ENCODE peak calls at places on chromosomes 6 and 20, in eight cellular contexts. V is GM20000, Y is foreskin fibroblast, W is foreskin keratinocyte, U is omental fat pad, P is WERI-Rb-1, O is RWPE1, F is endothelial cell. B is an unnamed sample.
A peak's percentile ranks its signal among the peaks of the same experiment; 100 is the strongest.

GRCh38 chr20:12067686-12068085 is 150.0 kb downstream of the BTBD3 start:
- DNase-seq in W (no peak), P (no peak), V (no peak), F (no peak), O (no peak), Y (no peak), U (no peak), B (no peak)

GRCh38 chr6:155646443-155646842 is 190.8 kb upstream of the NOX3 start:
- DNase-seq in Y (no peak), V (no peak), U (no peak), O (no peak), P (no peak), W (no peak), F (no peak), B (no peak)

GRCh38 chr6:116866281-116866871 is 10.7 kb upstream of the RFX6 start:
- DNase-seq in W (no peak), F (no peak), U (no peak), O (no peak), Y (no peak), P (no peak), V (no peak), B (peak; percentile 45)

GRCh38 chr20:62570403-62570802 is 71.9 kb upstream of the SLCO4A1 start:
- DNase-seq in U (no peak), Y (no peak), W (no peak), F (no peak), V (no peak), P (no peak), O (no peak), B (no peak)

GRCh38 chr20:62844182-62844581 is 17.4 kb downstream of the TCFL5 start:
- DNase-seq in Y (no peak), W (no peak), U (no peak), V (no peak), O (no peak), P (no peak), F (no peak), B (no peak)

GRCh38 chr6:161216616-161217205 is 57.1 kb downstream of the AGPAT4 start:
- DNase-seq in Y (no peak), U (no peak), V (no peak), F (no peak), O (no peak), P (no peak), W (no peak), B (no peak)

GRCh38 chr6:118810420-118811027 is 83.4 kb upstream of the ASF1A start:
- DNase-seq in P (no peak), V (peak; percentile 48), Y (no peak), F (no peak), U (no peak), W (no peak), O (no peak), B (no peak)

GRCh38 chr6:122184260-122184934 is 215.1 kb upstream of the HSF2 start:
- DNase-seq in F (no peak), V (no peak), Y (peak; percentile 63), W (peak; percentile 26), U (no peak), P (no peak), O (peak; percentile 15), B (no peak)

GRCh38 chr6:136927313-136927712 is 5.2 kb downstream of the SLC35D3 start:
- DNase-seq in F (peak; percentile 48), V (peak; percentile 66), Y (peak; percentile 22), P (peak; percentile 49), W (no peak), U (no peak), O (peak; percentile 31), B (peak; percentile 79)
- TF ChIP-seq CTCF in F (peak; percentile 15), V (peak; percentile 24), Y (peak; percentile 22), P (peak; percentile 55), W (peak; percentile 54), U (no peak), O (no peak), B (peak; percentile 75)

DNA sequence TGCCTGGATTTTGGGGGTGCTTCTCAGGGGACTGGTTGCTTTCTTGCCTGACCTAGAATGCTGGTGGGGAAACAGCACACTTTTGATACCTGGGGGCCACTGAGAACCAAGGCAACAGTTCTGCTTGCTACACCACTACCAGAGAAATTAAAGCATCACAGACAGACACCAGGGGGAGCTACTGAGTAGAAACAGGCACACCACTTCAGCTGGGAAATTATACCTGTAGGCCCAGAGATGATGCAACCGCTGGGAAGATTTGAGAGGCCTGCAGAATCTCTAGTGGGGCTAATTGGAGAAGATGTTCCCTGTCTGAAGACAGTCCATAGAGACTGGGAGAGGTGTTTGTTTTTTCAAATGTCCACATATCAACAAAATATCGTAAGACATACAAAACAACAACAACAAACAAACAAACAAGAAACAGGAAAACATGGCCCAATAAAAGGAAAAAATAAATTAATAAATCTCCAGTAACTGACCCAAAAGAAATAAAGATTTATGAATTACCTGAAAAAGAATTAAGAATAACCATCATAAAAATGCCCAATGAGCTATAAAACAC is 129.4 kb upstream of the RIN2 start:
- DNase-seq in W (peak; percentile 58), F (peak; percentile 83), O (peak; percentile 67), U (peak; percentile 34), P (peak; percentile 66), Y (peak; percentile 72), V (peak; percentile 72), B (peak; percentile 92)
- TF ChIP-seq CTCF in W (peak; percentile 80), F (peak; percentile 71), O (peak; percentile 71), U (no peak), P (peak; percentile 77), Y (peak; percentile 72), V (peak; percentile 71), B (peak; percentile 86)

GRCh38 chr6:35049346-35049745 is 91.8 kb downstream of the TCP11 start:
- DNase-seq in W (no peak), U (no peak), P (peak; percentile 91), Y (no peak), V (no peak), O (no peak), F (no peak), B (no peak)

GRCh38 chr6:35049885-35050284 is 91.3 kb downstream of the TCP11 start:
- DNase-seq in Y (peak; percentile 90), P (peak; percentile 93), F (no peak), U (no peak), O (no peak), V (no peak), W (no peak), B (no peak)

GRCh38 chr6:35048031-35048613 is 93.0 kb downstream of the TCP11 start:
- DNase-seq in P (peak; percentile 85), W (no peak), O (no peak), U (no peak), Y (no peak), F (no peak), V (no peak), B (peak; percentile 74)

GRCh38 chr6:35047265-35048011 is 93.7 kb downstream of the TCP11 start:
- DNase-seq in P (peak; percentile 62), F (no peak), Y (peak; percentile 84), W (no peak), O (no peak), U (no peak), V (no peak), B (no peak)

GRCh38 chr6:35048631-35049083 is 92.5 kb downstream of the TCP11 start:
- DNase-seq in F (no peak), Y (peak; percentile 82), W (no peak), V (no peak), O (no peak), P (peak; percentile 96), U (no peak), B (peak; percentile 80)
- TF ChIP-seq CTCF in F (no peak), Y (peak; percentile 45), W (peak; percentile 29), V (peak; percentile 4), O (no peak), P (peak; percentile 55), U (no peak), B (peak; percentile 63)

DNA sequence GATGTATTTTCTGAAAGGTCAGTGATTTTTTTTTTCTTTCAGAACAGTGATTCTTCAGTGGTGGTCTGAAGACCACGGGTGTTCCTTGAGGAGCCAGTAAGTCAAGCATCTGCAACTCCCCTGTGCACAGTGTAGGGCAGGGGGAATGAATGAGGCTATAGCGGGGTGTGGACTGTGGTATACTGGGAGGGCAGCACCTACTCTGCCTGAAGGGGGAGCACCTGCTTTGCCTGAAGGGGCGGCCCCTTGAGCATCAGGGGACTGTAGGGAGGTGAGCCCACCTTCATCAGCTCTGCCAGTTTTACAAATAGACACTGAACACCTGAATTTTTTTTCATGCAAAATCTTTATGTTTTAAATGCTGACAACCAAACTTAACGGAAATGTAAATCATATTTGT is 77.5 kb upstream of the RIPOR2 start:
- DNase-seq in P (no peak), U (no peak), F (no peak), W (no peak), V (peak; percentile 23), O (no peak), Y (no peak), B (peak; percentile 55)
- TF ChIP-seq CTCF in P (peak; percentile 49), U (no peak), F (no peak), W (no peak), V (peak; percentile 31), O (no peak), Y (no peak), B (peak; percentile 69)

GRCh38 chr6:157274471-157275226 is 48.7 kb downstream of the TMEM242 start:
- DNase-seq in V (peak; percentile 97), U (peak; percentile 70), W (peak; percentile 29), F (peak; percentile 90), P (peak; percentile 66), Y (peak; percentile 90), O (peak; percentile 80), B (peak; percentile 91)

GRCh38 chr6:157276134-157276532 is 47.2 kb downstream of the TMEM242 start:
- DNase-seq in F (no peak), O (no peak), Y (no peak), W (no peak), P (no peak), U (peak; percentile 11), V (no peak), B (peak; percentile 17)

GRCh38 chr6:157274116-157274470 is 49.2 kb downstream of the TMEM242 start:
- DNase-seq in F (no peak), V (no peak), O (no peak), U (no peak), Y (peak; percentile 21), W (no peak), P (no peak), B (no peak)

GRCh38 chr6:157278171-157278570 is 45.1 kb downstream of the TMEM242 start:
- DNase-seq in V (no peak), F (no peak), O (no peak), W (no peak), U (no peak), P (no peak), Y (no peak), B (peak; percentile 40)

GRCh38 chr6:157276731-157277130 is 46.6 kb downstream of the TMEM242 start:
- DNase-seq in U (no peak), V (no peak), O (no peak), P (no peak), W (no peak), F (no peak), Y (no peak), B (peak; percentile 34)
- TF ChIP-seq CTCF in U (no peak), V (no peak), O (no peak), P (no peak), W (no peak), F (no peak), Y (no peak), B (no peak)

GRCh38 chr6:107321793-107322192 is 137.6 kb downstream of the PDSS2 start:
- DNase-seq in U (no peak), W (no peak), Y (peak; percentile 29), V (no peak), O (no peak), P (no peak), F (no peak), B (no peak)
- TF ChIP-seq CTCF in U (no peak), W (no peak), Y (no peak), V (no peak), O (no peak), P (no peak), F (no peak), B (no peak)

B was measured in endodermal cell.